ENCODE peak calls at places on chromosomes 3 and 15, in six cellular contexts. M is MCF 10A, C is Panc1, F is osteocyte, R is fibroblast of mammary gland, Q is GM12865. I is an unnamed sample.

GRCh38 chr3:150922611-150923010 is 17.4 kb upstream of the MINDY4B start:
- DNase-seq in Q (no peak), F (no peak), R (no peak), C (no peak), M (peak; percentile 39), I (no peak)

GRCh38 chr3:25097023-25097422 is 331.0 kb upstream of the RARB start:
- DNase-seq in R (no peak), C (no peak), Q (peak; percentile 31), F (no peak), M (no peak), I (no peak)

GRCh38 chr3:72746412-72747411 is 101.5 kb downstream of the SHQ1 start:
- DNase-seq in Q (no peak), M (no peak), R (no peak), C (no peak), F (no peak), I (no peak)

GRCh38 chr3:10434144-10434937 is 71.0 kb downstream of the ATP2B2 start:
- DNase-seq in M (no peak), R (no peak), C (no peak), F (no peak), Q (no peak), I (no peak)

GRCh38 chr3:150877303-150877702 is 27.9 kb downstream of the MINDY4B start:
- DNase-seq in F (no peak), M (no peak), Q (no peak), R (no peak), C (no peak), I (no peak)

GRCh38 chr15:91032919-91033803 is 10.8 kb upstream of the VPS33B start:
- DNase-seq in F (no peak), Q (peak; percentile 66), C (no peak), R (no peak), M (peak; percentile 80), I (no peak)

GRCh38 chr15:42921049-42921731 is 612 bp upstream of the TTBK2 start:
- DNase-seq in C (no peak), R (peak; percentile 21), F (no peak), Q (peak; percentile 35), M (no peak), I (no peak)

GRCh38 chr3:11514191-11514770 is 129.4 kb downstream of the VGLL4 start:
- DNase-seq in Q (no peak), R (peak; percentile 91), M (peak; percentile 64), C (no peak), F (no peak), I (no peak)

GRCh38 chr3:196948442-196949365 is 6.4 kb upstream of the NCBP2 start:
- DNase-seq in M (no peak), C (no peak), R (peak; percentile 16), F (no peak), Q (no peak), I (no peak)

GRCh38 chr3:139835830-139836655 is 98.9 kb upstream of the CLSTN2 start:
- DNase-seq in Q (no peak), R (no peak), C (no peak), F (no peak), M (no peak), I (no peak)

GRCh38 chr3:170002231-170002630 is 35.6 kb upstream of the GPR160 start:
- DNase-seq in Q (no peak), M (no peak), F (no peak), R (no peak), C (no peak), I (no peak)

GRCh38 chr3:39907981-39908380 is 98.6 kb downstream of the MYRIP start:
- DNase-seq in Q (no peak), F (no peak), M (no peak), R (peak; percentile 40), C (no peak), I (no peak)

GRCh38 chr3:195900426-195901355 is 7.7 kb downstream of the TNK2 start:
- DNase-seq in R (no peak), C (no peak), M (peak; percentile 83), Q (peak; percentile 77), F (no peak), I (no peak)

GRCh38 chr3:169077394-169077906 is 586.1 kb downstream of the MECOM start:
- DNase-seq in M (no peak), F (no peak), C (no peak), R (no peak), Q (peak; percentile 22), I (no peak)

GRCh38 chr3:156579427-156579851 is 24.5 kb upstream of the SSR3 start:
- DNase-seq in C (no peak), F (no peak), M (no peak), Q (no peak), R (no peak), I (no peak)

GRCh38 chr15:26087395-26087794 is 224.3 kb upstream of the ATP10A start:
- DNase-seq in M (peak; percentile 1), R (peak; percentile 60), F (no peak), C (no peak), Q (no peak), I (no peak)

GRCh38 chr3:64915778-64916177 is 228.0 kb upstream of the ADAMTS9 start:
- DNase-seq in M (peak; percentile 90), F (no peak), R (peak; percentile 78), Q (no peak), C (no peak), I (no peak)

GRCh38 chr3:186320862-186321568 is 41.0 kb downstream of the DGKG start:
- DNase-seq in C (no peak), F (no peak), R (peak; percentile 30), M (peak; percentile 46), Q (no peak), I (no peak)

DNA sequence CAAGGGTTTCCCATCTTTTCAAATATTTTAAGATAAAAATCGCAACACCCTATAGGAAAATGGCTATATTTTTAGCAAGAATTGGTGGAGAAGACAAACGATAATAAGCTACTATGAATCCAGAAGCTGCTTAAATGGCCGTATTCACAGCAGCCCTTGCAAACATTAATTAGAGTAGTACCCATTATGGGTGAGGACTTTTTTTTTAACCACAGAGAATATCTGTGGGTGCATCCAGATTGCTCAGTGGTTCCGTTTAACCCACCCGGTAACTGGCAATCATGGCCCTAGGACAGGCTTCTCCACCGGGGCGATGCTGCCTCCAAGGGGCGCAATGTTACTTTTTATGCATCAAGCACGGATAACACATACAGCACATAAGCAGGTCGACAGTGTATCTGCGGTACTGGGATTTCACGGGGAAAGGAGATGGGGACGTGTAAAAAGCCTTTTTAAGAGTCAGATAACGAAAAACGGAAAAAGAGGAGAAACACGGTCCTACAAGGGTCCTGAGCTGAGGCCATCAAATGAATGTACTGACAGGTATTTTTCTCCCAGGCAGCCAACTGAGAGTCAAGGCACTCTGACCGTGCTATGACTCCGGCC is 968 bp upstream of the TMEM266 start:
- DNase-seq in R (peak; percentile 10), C (no peak), F (no peak), Q (peak; percentile 38), M (peak; percentile 21), I (no peak)
- TF ChIP-seq CTCF in R (peak; percentile 5), C (peak; percentile 74), F (no peak), Q (no peak), M (no peak), I (no peak)

GRCh38 chr3:59052803-59053411 is 3.1 kb upstream of the CFAP20DC start:
- DNase-seq in F (no peak), M (peak; percentile 70), Q (peak; percentile 52), R (peak; percentile 62), C (no peak), I (no peak)
- TF ChIP-seq CTCF in F (peak; percentile 64), M (peak; percentile 60), Q (peak; percentile 69), R (peak; percentile 74), C (peak; percentile 77), I (peak; percentile 72)

GRCh38 chr3:14507757-14508504 is 32.2 kb downstream of the GRIP2 start:
- DNase-seq in M (no peak), Q (no peak), F (no peak), C (no peak), R (no peak), I (no peak)
- TF ChIP-seq CTCF in M (no peak), Q (no peak), F (no peak), C (no peak), R (no peak), I (no peak)

GRCh38 chr3:127002195-127003174 is 19.6 kb downstream of the PLXNA1 start:
- DNase-seq in F (peak; percentile 95), M (peak; percentile 75), Q (peak; percentile 88), C (no peak), R (peak; percentile 90), I (peak; percentile 83)
- TF ChIP-seq CTCF in F (peak; percentile 77), M (no peak), Q (peak; percentile 52), C (no peak), R (peak; percentile 44), I (peak; percentile 65)

DNA sequence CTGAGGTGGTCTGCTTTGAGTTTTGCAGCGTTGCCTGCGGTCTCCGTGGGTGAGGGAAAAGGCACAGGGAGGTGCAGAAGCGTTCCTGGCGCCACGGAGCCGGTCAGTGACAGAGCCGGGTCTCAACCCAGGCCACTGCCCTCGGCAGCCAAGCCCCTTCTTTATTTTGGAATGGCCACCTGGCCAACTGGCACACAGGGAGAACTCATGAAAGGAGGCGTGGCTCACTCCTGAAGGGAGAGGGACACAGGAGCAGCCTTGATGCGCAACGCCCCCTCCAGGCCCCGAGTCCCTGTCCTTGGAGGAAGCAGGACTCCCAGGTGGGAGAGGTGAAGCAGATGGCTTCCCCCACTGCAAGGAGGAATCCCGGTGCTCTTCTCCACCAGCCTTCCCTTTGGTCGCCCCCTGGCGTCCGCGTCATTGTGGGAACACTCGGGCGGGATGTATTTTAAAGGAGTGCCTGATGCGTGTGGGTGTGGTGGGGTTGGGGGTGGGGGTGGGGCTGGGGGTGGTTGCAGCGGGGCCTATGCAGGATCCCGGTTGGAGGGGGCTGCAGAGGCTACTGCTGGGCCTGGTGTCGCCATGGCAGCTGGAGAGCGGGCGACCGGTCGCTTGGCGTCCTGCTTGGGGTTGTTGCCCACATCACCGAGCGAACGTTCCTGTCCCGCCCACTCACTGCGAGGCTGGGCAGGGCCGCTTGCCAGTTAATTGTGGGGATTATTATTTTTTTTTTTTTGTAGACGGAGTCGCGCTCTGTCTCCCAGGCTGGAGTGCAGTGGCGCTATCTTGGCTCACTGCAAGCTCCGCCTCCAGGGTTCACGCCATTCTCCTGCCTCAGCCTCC is 32.6 kb downstream of the APBA2 start:
- DNase-seq in M (no peak), C (no peak), Q (no peak), R (no peak), F (no peak), I (no peak)
- TF ChIP-seq CTCF in M (no peak), C (no peak), Q (no peak), R (no peak), F (no peak), I (peak; percentile 51)

GRCh38 chr3:109927161-109927560 is 589.8 kb upstream of the DPPA4 start:
- DNase-seq in Q (peak; percentile 59), R (peak; percentile 97), F (no peak), M (peak; percentile 95), C (peak; percentile 75), I (no peak)
- TF ChIP-seq CTCF in Q (no peak), R (no peak), F (no peak), M (no peak), C (no peak), I (no peak)

GRCh38 chr3:130276203-130276803 is 69.2 kb upstream of the COL6A5 start:
- DNase-seq in M (peak; percentile 66), F (no peak), R (peak; percentile 69), Q (peak; percentile 51), C (peak; percentile 41), I (no peak)
- TF ChIP-seq CTCF in M (peak; percentile 85), F (peak; percentile 87), R (peak; percentile 98), Q (peak; percentile 83), C (peak; percentile 91), I (peak; percentile 92)

GRCh38 chr3:189317911-189318310 is 146.1 kb downstream of the TPRG1 start:
- DNase-seq in Q (no peak), C (no peak), F (no peak), M (no peak), R (no peak), I (no peak)
- TF ChIP-seq CTCF in Q (no peak), C (no peak), F (no peak), M (no peak), R (no peak), I (no peak)

I was measured in type B pancreatic cell.